ENCODE peak calls at places on chromosomes 7 and 10, in eight cellular contexts. One of them, this sample, is unnamed.

GRCh38 chr7:104795616-104796398 is 218.2 kb upstream of the KMT2E start:
- DNase-seq in kidney glomerular epithelial cell: no peak
- DNase-seq in 8988T: no peak
- DNase-seq in activated naive CD8-positive, alpha-beta T cell treated with anti-CD3 and anti-CD28 coated beads for 36 hours: no peak
- DNase-seq in ELR: peak; percentile 2
- DNase-seq in lung: no peak
- DNase-seq in right cardiac atrium: no peak
- DNase-seq in HFFc6: no peak
- DNase-seq in this sample: no peak

GRCh38 chr7:2266911-2267310 is 24.9 kb downstream of the NUDT1 start:
- DNase-seq in kidney glomerular epithelial cell: no peak
- DNase-seq in 8988T: peak; percentile 15
- DNase-seq in activated naive CD8-positive, alpha-beta T cell treated with anti-CD3 and anti-CD28 coated beads for 36 hours: no peak
- DNase-seq in ELR: peak; percentile 97
- DNase-seq in lung: no peak
- DNase-seq in right cardiac atrium: no peak
- DNase-seq in HFFc6: peak; percentile 71
- DNase-seq in this sample: no peak

GRCh38 chr7:30789334-30789711 is 18.1 kb downstream of the MINDY4 start:
- DNase-seq in kidney glomerular epithelial cell: peak; percentile 55
- DNase-seq in 8988T: no peak
- DNase-seq in activated naive CD8-positive, alpha-beta T cell treated with anti-CD3 and anti-CD28 coated beads for 36 hours: no peak
- DNase-seq in ELR: peak; percentile 93
- DNase-seq in lung: no peak
- DNase-seq in right cardiac atrium: no peak
- DNase-seq in HFFc6: peak; percentile 87
- DNase-seq in this sample: no peak

GRCh38 chr10:133124357-133125211 is 35.4 kb upstream of the KNDC1 start:
- DNase-seq in kidney glomerular epithelial cell: no peak
- DNase-seq in 8988T: peak; percentile 95
- DNase-seq in activated naive CD8-positive, alpha-beta T cell treated with anti-CD3 and anti-CD28 coated beads for 36 hours: peak; percentile 41
- DNase-seq in ELR: no peak
- DNase-seq in lung: no peak
- DNase-seq in right cardiac atrium: peak; percentile 77
- DNase-seq in HFFc6: no peak
- DNase-seq in this sample: peak; percentile 37

GRCh38 chr7:100887186-100887954 is 2.1 kb downstream of the UFSP1 start:
- DNase-seq in kidney glomerular epithelial cell: no peak
- DNase-seq in 8988T: no peak
- DNase-seq in activated naive CD8-positive, alpha-beta T cell treated with anti-CD3 and anti-CD28 coated beads for 36 hours: peak; percentile 61
- DNase-seq in ELR: no peak
- DNase-seq in lung: no peak
- DNase-seq in right cardiac atrium: no peak
- DNase-seq in HFFc6: no peak
- DNase-seq in this sample: no peak

GRCh38 chr7:99137418-99138180 is 6.3 kb downstream of the SMURF1 start:
- DNase-seq in kidney glomerular epithelial cell: peak; percentile 83
- DNase-seq in 8988T: no peak
- DNase-seq in activated naive CD8-positive, alpha-beta T cell treated with anti-CD3 and anti-CD28 coated beads for 36 hours: no peak
- DNase-seq in ELR: peak; percentile 68
- DNase-seq in lung: no peak
- DNase-seq in right cardiac atrium: no peak
- DNase-seq in HFFc6: peak; percentile 74
- DNase-seq in this sample: no peak

GRCh38 chr10:107442035-107442505 is 277.6 kb upstream of the SORCS1 start:
- DNase-seq in kidney glomerular epithelial cell: peak; percentile 43
- DNase-seq in 8988T: no peak
- DNase-seq in activated naive CD8-positive, alpha-beta T cell treated with anti-CD3 and anti-CD28 coated beads for 36 hours: no peak
- DNase-seq in ELR: peak; percentile 85
- DNase-seq in lung: no peak
- DNase-seq in right cardiac atrium: no peak
- DNase-seq in HFFc6: no peak
- DNase-seq in this sample: no peak

GRCh38 chr7:90309872-90310271 is 11.2 kb downstream of the FAM237B start:
- DNase-seq in kidney glomerular epithelial cell: no peak
- DNase-seq in 8988T: no peak
- DNase-seq in activated naive CD8-positive, alpha-beta T cell treated with anti-CD3 and anti-CD28 coated beads for 36 hours: no peak
- DNase-seq in ELR: no peak
- DNase-seq in lung: no peak
- DNase-seq in right cardiac atrium: no peak
- DNase-seq in HFFc6: no peak
- DNase-seq in this sample: no peak

GRCh38 chr7:152189026-152189425 is 163.6 kb downstream of the GALNT11 start:
- DNase-seq in kidney glomerular epithelial cell: no peak
- DNase-seq in 8988T: no peak
- DNase-seq in activated naive CD8-positive, alpha-beta T cell treated with anti-CD3 and anti-CD28 coated beads for 36 hours: no peak
- DNase-seq in ELR: no peak
- DNase-seq in lung: no peak
- DNase-seq in right cardiac atrium: no peak
- DNase-seq in HFFc6: no peak
- DNase-seq in this sample: no peak

GRCh38 chr10:97173036-97173435 is 12.7 kb downstream of the SLIT1 start:
- DNase-seq in kidney glomerular epithelial cell: no peak
- DNase-seq in 8988T: no peak
- DNase-seq in activated naive CD8-positive, alpha-beta T cell treated with anti-CD3 and anti-CD28 coated beads for 36 hours: no peak
- DNase-seq in ELR: no peak
- DNase-seq in lung: no peak
- DNase-seq in right cardiac atrium: no peak
- DNase-seq in HFFc6: no peak
- DNase-seq in this sample: no peak

GRCh38 chr10:126640391-126640790 is 30.1 kb downstream of the C10orf90 start:
- DNase-seq in kidney glomerular epithelial cell: no peak
- DNase-seq in 8988T: no peak
- DNase-seq in activated naive CD8-positive, alpha-beta T cell treated with anti-CD3 and anti-CD28 coated beads for 36 hours: no peak
- DNase-seq in ELR: peak; percentile 25
- DNase-seq in lung: no peak
- DNase-seq in right cardiac atrium: no peak
- DNase-seq in HFFc6: no peak
- DNase-seq in this sample: no peak

GRCh38 chr7:43302211-43302711 is 189.8 kb downstream of the HECW1 start:
- DNase-seq in kidney glomerular epithelial cell: peak; percentile 9
- DNase-seq in 8988T: no peak
- DNase-seq in activated naive CD8-positive, alpha-beta T cell treated with anti-CD3 and anti-CD28 coated beads for 36 hours: peak; percentile 43
- DNase-seq in ELR: peak; percentile 64
- DNase-seq in lung: no peak
- DNase-seq in right cardiac atrium: peak; percentile 53
- DNase-seq in HFFc6: peak; percentile 60
- DNase-seq in this sample: peak; percentile 14

GRCh38 chr10:32189400-32190084 is 133.3 kb upstream of the KIF5B start:
- DNase-seq in kidney glomerular epithelial cell: no peak
- DNase-seq in 8988T: no peak
- DNase-seq in activated naive CD8-positive, alpha-beta T cell treated with anti-CD3 and anti-CD28 coated beads for 36 hours: no peak
- DNase-seq in ELR: peak; percentile 65
- DNase-seq in lung: no peak
- DNase-seq in right cardiac atrium: no peak
- DNase-seq in HFFc6: peak; percentile 64
- DNase-seq in this sample: no peak

This sample was measured in stimulated activated naive CD8-positive, alpha-beta T cell treated with anti-CD3 and anti-CD28 coated beads, Interleukin-15, amount 100 ng/mL, for 72 hours.